ENCODE peak calls at places on chromosomes 16 and 17, in four cellular contexts. F is stimulated activated CD8-positive, alpha-beta memory T cell treated with anti-CD3 and anti-CD28 coated beads, Interleukin-4, amount 100 ng/mL, for 48 hours; V is Right ventricle myocardium inferior; O is stimulated activated CD4-positive, alpha-beta T cell treated with anti-CD3 and anti-CD28 coated beads, Interleukin-15, amount 100 ng/mL, for 48 hours. L is an unnamed sample.

GRCh38 chr17:51461578-51462004 is 201.2 kb downstream of the UTP18 start:
- DNase-seq in V (peak; percentile 74), O (peak; percentile 30), F (peak; percentile 64), L (no peak)

GRCh38 chr17:75390982-75391381 is 14.5 kb downstream of the GRB2 start:
- DNase-seq in F (no peak), V (no peak), O (no peak), L (no peak)

GRCh38 chr17:75270218-75270965 is 639 bp downstream of the MIF4GD start:
- DNase-seq in F (peak; percentile 79), V (peak; percentile 79), O (no peak), L (peak; percentile 88)

GRCh38 chr17:47987240-47987835 is 16.4 kb downstream of the CDK5RAP3 start:
- DNase-seq in O (no peak), V (no peak), F (no peak), L (peak; percentile 81)

GRCh38 chr17:50203589-50204345 is 2.3 kb upstream of the COL1A1 start:
- DNase-seq in F (no peak), O (no peak), V (no peak), L (peak; percentile 60)

GRCh38 chr17:962650-963049 is 16.9 kb downstream of the NXN start:
- DNase-seq in F (no peak), O (no peak), V (no peak), L (peak; percentile 22)

GRCh38 chr17:18141210-18141803 is 32.8 kb downstream of the MYO15A start:
- DNase-seq in F (peak; percentile 52), O (no peak), V (peak; percentile 20), L (no peak)

GRCh38 chr17:57294629-57295501 is 38.5 kb downstream of the MSI2 start:
- DNase-seq in O (peak; percentile 18), V (no peak), F (peak; percentile 41), L (no peak)

GRCh38 chr17:1648582-1649115 is 1.0 kb downstream of the RILP start:
- DNase-seq in O (peak; percentile 86), F (peak; percentile 94), V (peak; percentile 98), L (peak; percentile 98)

GRCh38 chr17:57213180-57213825 is 43.0 kb upstream of the MSI2 start:
- DNase-seq in O (no peak), V (no peak), F (no peak), L (no peak)

GRCh38 chr16:28063047-28063521 is 430 bp downstream of the GSG1L start:
- DNase-seq in V (no peak), O (no peak), F (no peak), L (no peak)

GRCh38 chr17:30570596-30571265 is 93.5 kb downstream of the GOSR1 start:
- DNase-seq in O (no peak), V (no peak), F (no peak), L (no peak)

L was measured in kidney.